ENCODE peak calls at places on chromosome 18, in seven cellular contexts. G, A, P, Z, F, E and L are unnamed samples.

GRCh38 chr18:901769-902168 is 2.9 kb upstream of the ADCYAP1 start:
- DNase-seq in G (no peak), F (no peak), Z (no peak), E (no peak), P (no peak), A (no peak), L (no peak)

GRCh38 chr18:13688191-13689136 is 37.9 kb downstream of the FAM210A start:
- DNase-seq in P (peak; percentile 20), Z (no peak), E (no peak), G (no peak), A (no peak), F (no peak), L (no peak)

GRCh38 chr18:43587538-43588153 is 310.4 kb upstream of the SYT4 start:
- DNase-seq in G (no peak), P (no peak), E (peak; percentile 34), F (no peak), Z (no peak), A (peak; percentile 63), L (no peak)

GRCh38 chr18:72742002-72742401 is 125.8 kb downstream of the NETO1 start:
- DNase-seq in Z (no peak), P (no peak), F (no peak), E (peak; percentile 30), G (no peak), A (no peak), L (no peak)

GRCh38 chr18:40124107-40124506 is 1830.9 kb upstream of the PIK3C3 start:
- DNase-seq in P (no peak), A (peak; percentile 22), G (no peak), F (no peak), E (peak; percentile 52), Z (no peak), L (no peak)

GRCh38 chr18:40911582-40912254 is 1043.3 kb upstream of the PIK3C3 start:
- DNase-seq in Z (no peak), P (no peak), G (no peak), E (peak; percentile 34), F (no peak), A (peak; percentile 65), L (no peak)

GRCh38 chr18:23135679-23136325 is 517 bp downstream of the CABLES1 start:
- DNase-seq in E (peak; percentile 43), P (peak; percentile 46), F (no peak), G (no peak), Z (no peak), A (peak; percentile 54), L (peak; percentile 54)

GRCh38 chr18:74745658-74746403 is 148.2 kb downstream of the ZNF407 start:
- DNase-seq in F (no peak), P (no peak), E (peak; percentile 89), A (peak; percentile 45), G (no peak), Z (peak; percentile 89), L (no peak)

GRCh38 chr18:50819027-50819726 is 639 bp downstream of the MRO start:
- DNase-seq in G (no peak), Z (no peak), P (peak; percentile 23), A (peak; percentile 65), E (peak; percentile 13), F (no peak), L (peak; percentile 93)

GRCh38 chr18:61851940-61852451 is 40.8 kb downstream of the RNF152 start:
- DNase-seq in F (no peak), E (no peak), P (no peak), G (no peak), A (peak; percentile 43), Z (no peak), L (no peak)

GRCh38 chr18:28715206-28715605 is 538.3 kb upstream of the CDH2 start:
- DNase-seq in E (no peak), P (no peak), G (no peak), F (no peak), Z (no peak), A (peak; percentile 42), L (no peak)

GRCh38 chr18:78414302-78414701 is 565.3 kb upstream of the SALL3 start:
- DNase-seq in F (no peak), A (no peak), G (no peak), Z (no peak), E (no peak), P (no peak), L (no peak)

GRCh38 chr18:812673-813404 is 797 bp upstream of the YES1 start:
- DNase-seq in E (peak; percentile 95), G (peak; percentile 48), Z (peak; percentile 63), A (peak; percentile 95), P (peak; percentile 82), F (peak; percentile 64), L (peak; percentile 76)

GRCh38 chr18:79513381-79514081 is 117.8 kb downstream of the NFATC1 start:
- DNase-seq in P (no peak), G (no peak), Z (no peak), E (no peak), A (no peak), F (no peak), L (no peak)

GRCh38 chr18:61136852-61137251 is 196.4 kb upstream of the CDH20 start:
- DNase-seq in A (no peak), G (no peak), P (no peak), F (no peak), E (no peak), Z (no peak), L (no peak)

GRCh38 chr18:62715829-62716678 is 713 bp downstream of the PHLPP1 start:
- DNase-seq in E (peak; percentile 55), P (peak; percentile 59), A (peak; percentile 72), Z (no peak), G (peak; percentile 14), F (peak; percentile 41), L (peak; percentile 68)

GRCh38 chr18:22268641-22269128 is 99.3 kb downstream of the GATA6 start:
- DNase-seq in G (no peak), A (no peak), P (no peak), E (peak; percentile 44), F (no peak), Z (no peak), L (no peak)

GRCh38 chr18:28584726-28585125 is 407.8 kb upstream of the CDH2 start:
- DNase-seq in F (no peak), E (peak; percentile 82), Z (no peak), G (no peak), P (no peak), A (peak; percentile 76), L (no peak)

GRCh38 chr18:55907352-55908045 is 319.5 kb upstream of the TCF4 start:
- DNase-seq in P (no peak), A (peak; percentile 28), E (peak; percentile 6), Z (no peak), F (no peak), G (no peak), L (peak; percentile 6)

GRCh38 chr18:48038636-48039035 is 108.2 kb upstream of the SMAD2 start:
- DNase-seq in P (no peak), A (no peak), E (no peak), F (no peak), Z (no peak), G (no peak), L (peak; percentile 22)

GRCh38 chr18:65415167-65415566 is 335.6 kb upstream of the CDH7 start:
- DNase-seq in Z (no peak), F (no peak), G (no peak), P (no peak), E (peak; percentile 86), A (no peak), L (no peak)

GRCh38 chr18:56148373-56148772 is 490.0 kb downstream of the TXNL1 start:
- DNase-seq in P (no peak), A (peak; percentile 26), E (peak; percentile 74), Z (no peak), F (no peak), G (no peak), L (no peak)

GRCh38 chr18:69705987-69706386 is 241.7 kb downstream of the CD226 start:
- DNase-seq in A (no peak), G (no peak), P (no peak), Z (no peak), F (no peak), E (no peak), L (no peak)

GRCh38 chr18:8257851-8258434 is 351.3 kb upstream of the RAB12 start:
- DNase-seq in F (no peak), G (no peak), Z (no peak), P (no peak), A (no peak), E (no peak), L (peak; percentile 44)
- H3K4me1 ChIP-seq in F (no peaks in the 10 kb centered on the region), G (no peaks in the 10 kb centered on the region), Z (no peaks in the 10 kb centered on the region), P (no peaks in the 10 kb centered on the region), A (peaks cover 30% of the 10 kb centered on the region), E (peaks cover 7% of the 10 kb centered on the region), L (no peaks in the 10 kb centered on the region)

GRCh38 chr18:58443671-58444070 is 185.2 kb downstream of the ALPK2 start:
- DNase-seq in Z (no peak), E (no peak), A (no peak), F (no peak), P (no peak), G (no peak), L (no peak)
- H3K4me1 ChIP-seq in Z (no peaks in the 10 kb centered on the region), E (no peaks in the 10 kb centered on the region), A (no peaks in the 10 kb centered on the region), F (peaks cover 8% of the 10 kb centered on the region), P (peaks cover 22% of the 10 kb centered on the region), G (no peaks in the 10 kb centered on the region), L (peaks cover 2% of the 10 kb centered on the region)

DNA sequence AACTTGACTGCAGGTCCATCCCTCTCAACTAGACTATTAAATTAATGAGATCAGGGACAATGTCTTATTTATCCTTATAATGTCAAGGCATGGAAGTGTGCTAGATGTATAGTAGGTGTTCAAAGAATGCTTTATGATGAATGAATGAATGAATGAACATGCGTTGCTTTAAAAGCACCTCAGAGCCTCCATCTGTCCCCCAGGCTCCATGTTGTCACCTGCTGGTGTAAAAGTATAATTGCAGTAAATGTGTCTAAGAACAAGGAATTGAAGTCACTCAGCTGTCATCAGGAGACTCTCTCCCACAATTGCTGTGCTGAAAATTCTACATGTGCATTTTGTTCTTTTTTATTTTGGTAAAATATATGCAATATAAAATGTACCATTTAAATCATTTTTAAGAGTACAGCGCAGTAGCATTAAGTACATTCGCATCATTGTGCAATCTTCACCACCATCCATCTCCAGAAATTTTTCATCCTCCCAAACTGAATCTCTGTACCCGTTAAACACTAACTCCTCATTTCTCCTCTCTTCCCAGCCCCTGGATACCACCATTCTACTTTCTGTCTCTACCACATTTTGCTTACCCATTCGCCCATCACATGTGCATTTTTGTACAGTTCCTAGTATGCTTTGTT is 52.6 kb downstream of the GNAL start:
- DNase-seq in A (no peak), F (no peak), P (no peak), E (peak; percentile 42), G (no peak), Z (no peak), L (no peak)
- H3K4me1 ChIP-seq in A (no peaks in the 10 kb centered on the region), F (no peaks in the 10 kb centered on the region), P (no peaks in the 10 kb centered on the region), E (no peaks in the 10 kb centered on the region), G (no peaks in the 10 kb centered on the region), Z (no peaks in the 10 kb centered on the region), L (no peaks in the 10 kb centered on the region)

GRCh38 chr18:45780568-45780967 is 44.9 kb upstream of the SIGLEC15 start:
- DNase-seq in G (no peak), A (no peak), E (no peak), F (no peak), Z (no peak), P (no peak), L (no peak)

GRCh38 chr18:45775726-45776125 is 49.7 kb upstream of the SIGLEC15 start:
- DNase-seq in E (no peak), A (no peak), F (no peak), Z (no peak), P (no peak), G (no peak), L (no peak)

GRCh38 chr18:45775241-45775676 is 50.2 kb upstream of the SIGLEC15 start:
- DNase-seq in G (no peak), P (peak; percentile 76), F (no peak), A (peak; percentile 94), E (no peak), Z (no peak), L (peak; percentile 62)

GRCh38 chr18:45774065-45774521 is 50.1 kb downstream of the SLC14A1 start:
- DNase-seq in G (no peak), F (no peak), P (no peak), Z (no peak), E (peak; percentile 76), A (peak; percentile 75), L (no peak)

GRCh38 chr18:45777393-45777792 is 48.1 kb upstream of the SIGLEC15 start:
- DNase-seq in E (peak; percentile 33), Z (no peak), G (no peak), A (peak; percentile 72), F (no peak), P (no peak), L (no peak)
- H3K4me1 ChIP-seq in E (peaks cover 14% of the 10 kb centered on the region), Z (no peaks in the 10 kb centered on the region), G (peaks cover 15% of the 10 kb centered on the region), A (no peaks in the 10 kb centered on the region), F (peaks cover 19% of the 10 kb centered on the region), P (no peaks in the 10 kb centered on the region), L (peaks cover 6% of the 10 kb centered on the region)